ENCODE peak calls at places on chromosomes 5 and 9, in five cellular contexts. One of them, this sample, is unnamed.

GRCh38 chr5:53488195-53488594 is 7.8 kb downstream of the FST start:
- DNase-seq in M059J: no peak
- DNase-seq in amniotic stem cell: no peak
- DNase-seq in left colon: no peak
- DNase-seq in GM03348: no peak
- DNase-seq in this sample: no peak

GRCh38 chr9:128118472-128118857 is 9.1 kb downstream of the PTGES2 start:
- DNase-seq in M059J: no peak
- DNase-seq in amniotic stem cell: no peak
- DNase-seq in left colon: peak
- DNase-seq in GM03348: no peak
- DNase-seq in this sample: no peak

GRCh38 chr9:126154869-126155268 is 171.8 kb upstream of the MVB12B start:
- DNase-seq in M059J: no peak
- DNase-seq in amniotic stem cell: no peak
- DNase-seq in left colon: no peak
- DNase-seq in GM03348: peak
- DNase-seq in this sample: no peak

GRCh38 chr5:96975656-96976055 is 39.8 kb downstream of the LNPEP start:
- DNase-seq in M059J: no peak
- DNase-seq in amniotic stem cell: no peak
- DNase-seq in left colon: no peak
- DNase-seq in GM03348: peak
- DNase-seq in this sample: peak

GRCh38 chr5:370959-371810 is 49.7 kb downstream of the AHRR start:
- DNase-seq in M059J: peak
- DNase-seq in amniotic stem cell: no peak
- DNase-seq in left colon: peak
- DNase-seq in GM03348: no peak
- DNase-seq in this sample: no peak

GRCh38 chr5:78627175-78627574 is 21.4 kb downstream of the LHFPL2 start:
- DNase-seq in M059J: peak
- DNase-seq in amniotic stem cell: no peak
- DNase-seq in left colon: no peak
- DNase-seq in GM03348: no peak
- DNase-seq in this sample: peak

GRCh38 chr9:27470291-27470805 is 53.7 kb upstream of the IFNK start:
- DNase-seq in M059J: no peak
- DNase-seq in amniotic stem cell: no peak
- DNase-seq in left colon: no peak
- DNase-seq in GM03348: no peak
- DNase-seq in this sample: no peak

GRCh38 chr5:176132471-176133288 is 105.5 kb upstream of the SIMC1 start:
- DNase-seq in M059J: no peak
- DNase-seq in amniotic stem cell: no peak
- DNase-seq in left colon: no peak
- DNase-seq in GM03348: no peak
- DNase-seq in this sample: no peak

GRCh38 chr5:109218767-109219166 is 191.0 kb downstream of the PJA2 start:
- DNase-seq in M059J: no peak
- DNase-seq in amniotic stem cell: no peak
- DNase-seq in left colon: no peak
- DNase-seq in GM03348: no peak
- DNase-seq in this sample: no peak

GRCh38 chr5:144209421-144209820 is 38.7 kb downstream of the KCTD16 start:
- DNase-seq in M059J: no peak
- DNase-seq in amniotic stem cell: no peak
- DNase-seq in left colon: no peak
- DNase-seq in GM03348: no peak
- DNase-seq in this sample: no peak